ENCODE peak calls at places on chromosomes 11 and 22, in five cellular contexts. M is mucosa of descending colon, A is GM06990, D is brain microvascular endothelial cell, T is HL-60. N is an unnamed sample.

GRCh38 chr11:20208622-20209090 is 48.4 kb upstream of the DBX1 start:
- DNase-seq in M (no peak), A (no peak), D (no peak), T (no peak), N (no peak)

GRCh38 chr11:2926611-2927492 is 2.4 kb downstream of the PHLDA2 start:
- DNase-seq in M (peak), A (no peak), D (no peak), T (no peak), N (no peak)

GRCh38 chr11:68012843-68013610 is 2.9 kb downstream of the ALDH3B1 start:
- DNase-seq in M (peak), A (no peak), D (peak), T (no peak), N (no peak)

GRCh38 chr11:61926235-61926634 is 8.9 kb upstream of the RAB3IL1 start:
- DNase-seq in M (no peak), A (no peak), D (no peak), T (no peak), N (no peak)

GRCh38 chr11:102583437-102583836 is 41.7 kb downstream of the MMP20 start:
- DNase-seq in M (no peak), A (no peak), D (no peak), T (no peak), N (no peak)

GRCh38 chr11:34938621-34939020 is 22.2 kb downstream of the PDHX start:
- DNase-seq in M (no peak), A (no peak), D (no peak), T (no peak), N (no peak)

GRCh38 chr11:33642461-33643166 is 58.0 kb downstream of the C11orf91 start:
- DNase-seq in M (no peak), A (no peak), D (no peak), T (no peak), N (no peak)

GRCh38 chr22:32106930-32107329 is 52.2 kb downstream of the C22orf42 start:
- DNase-seq in M (no peak), A (no peak), D (no peak), T (no peak), N (no peak)

GRCh38 chr11:6602096-6602940 is 1.1 kb downstream of the RRP8 start:
- DNase-seq in M (no peak), A (no peak), D (no peak), T (no peak), N (no peak)

GRCh38 chr11:68282141-68282860 is 10.5 kb upstream of the C11orf24 start:
- DNase-seq in M (no peak), A (peak), D (no peak), T (peak), N (peak)

GRCh38 chr11:3803726-3804510 is 4.4 kb upstream of the PGAP2 start:
- DNase-seq in M (no peak), A (no peak), D (no peak), T (no peak), N (no peak)

GRCh38 chr11:60175860-60176275 is 7.0 kb downstream of the MS4A6A start:
- DNase-seq in M (no peak), A (peak), D (no peak), T (no peak), N (no peak)
- TF ChIP-seq CTCF in M (no peak), A (no peak), D (no peak), T (no peak), N (no peak)

DNA sequence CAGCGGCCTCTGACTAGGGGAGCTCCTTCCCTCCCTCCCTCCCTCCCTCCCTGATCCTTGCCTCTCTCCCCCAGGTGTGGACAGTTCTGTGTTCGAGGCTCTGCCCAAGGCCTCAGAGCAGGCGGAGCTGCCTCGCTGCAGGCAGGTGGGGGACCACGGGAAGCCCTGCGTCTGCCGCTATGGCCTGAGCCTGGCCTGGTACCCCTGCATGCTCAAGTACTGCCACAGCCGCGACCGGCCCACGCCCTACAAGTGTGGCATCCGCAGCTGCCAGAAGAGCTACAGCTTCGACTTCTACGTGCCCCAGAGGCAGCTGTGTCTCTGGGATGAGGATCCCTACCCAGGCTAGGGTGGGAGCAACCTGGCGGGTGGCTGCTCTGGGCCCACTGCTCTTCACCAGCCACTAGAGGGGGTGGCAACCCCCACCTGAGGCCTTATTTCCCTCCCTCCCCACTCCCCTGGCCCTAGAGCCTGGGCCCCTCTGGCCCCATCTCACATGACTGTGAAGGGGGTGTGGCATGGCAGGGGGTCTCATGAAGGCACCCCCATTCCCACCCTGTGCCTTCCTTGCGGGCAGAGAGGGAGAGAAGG is 11.1 kb upstream of the POU2F3 start:
- DNase-seq in M (peak), A (no peak), D (no peak), T (no peak), N (no peak)
- TF ChIP-seq CTCF in M (no peak), A (peak), D (peak), T (no peak), N (no peak)

DNA sequence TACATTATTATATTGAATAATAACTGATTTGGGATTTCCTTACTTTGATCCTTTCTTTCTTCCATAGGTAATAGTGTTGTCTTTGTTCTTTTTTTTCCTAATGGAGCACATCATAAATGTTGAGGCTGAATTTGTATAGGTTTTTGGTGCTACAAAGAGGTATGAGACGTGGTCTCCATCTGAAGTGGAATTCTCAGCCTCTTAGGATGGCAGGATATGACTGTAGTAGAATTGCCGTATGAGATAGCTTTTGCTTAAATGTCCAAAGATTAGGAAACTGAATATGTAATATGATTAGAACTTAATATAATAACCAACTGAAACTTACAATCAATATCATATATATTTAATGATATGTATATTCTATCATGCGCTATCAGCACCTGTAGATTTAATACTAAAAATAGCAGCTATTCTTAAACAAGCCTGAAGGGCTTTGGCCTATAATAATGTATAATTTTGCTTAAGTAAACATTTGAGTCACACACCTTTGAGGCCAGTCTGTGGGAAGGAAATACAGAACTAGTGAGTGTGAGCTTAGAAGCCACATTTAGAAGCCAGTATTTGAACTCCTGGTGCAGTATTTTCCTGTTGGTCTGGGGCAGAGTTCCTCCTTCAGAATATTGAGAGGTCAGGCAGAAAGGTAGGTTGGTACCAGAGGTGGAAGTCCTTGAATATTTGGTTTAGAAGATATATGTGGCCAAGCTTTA is 62.6 kb downstream of the SWAP70 start:
- DNase-seq in M (no peak), A (peak), D (peak), T (no peak), N (no peak)
- TF ChIP-seq CTCF in M (no peak), A (no peak), D (no peak), T (no peak), N (no peak)

GRCh38 chr22:20027966-20028854 is 7.3 kb downstream of the TANGO2 start:
- DNase-seq in M (peak), A (no peak), D (peak), T (no peak), N (no peak)
- TF ChIP-seq CTCF in M (no peak), A (peak), D (peak), T (no peak), N (no peak)